ENCODE peak calls at places on chromosome 9, in nine cellular contexts. F is pancreas; G is aorta; H is CD8-positive, alpha-beta T cell; T is mesenchymal stem cell; Y is foreskin keratinocyte; K is Peyer's patch; J is IMR-90; A is hepatocyte. O is an unnamed sample.

GRCh38 chr9:129221979-129222635 is 44.0 kb upstream of the IER5L start:
- DNase-seq in F (no peak), G (no peak), H (no peak), T (no peak), Y (no peak), K (no peak), J (no peak), A (no peak), O (no peak)

GRCh38 chr9:105173306-105173705 is 71.1 kb upstream of the SLC44A1 start:
- DNase-seq in F (no peak), G (no peak), H (no peak), T (no peak), Y (no peak), K (no peak), J (no peak), A (no peak), O (no peak)

GRCh38 chr9:9612270-9612669 is 1000.5 kb downstream of the PTPRD start:
- DNase-seq in F (no peak), G (no peak), H (no peak), T (no peak), Y (no peak), K (peak; percentile 48), J (no peak), A (no peak), O (peak; percentile 24)

GRCh38 chr9:36358486-36358885 is 41.6 kb downstream of the RNF38 start:
- DNase-seq in F (no peak), G (no peak), H (no peak), T (no peak), Y (no peak), K (no peak), J (no peak), A (no peak), O (no peak)

GRCh38 chr9:4555251-4555650 is 65.0 kb downstream of the SLC1A1 start:
- DNase-seq in F (no peak), G (no peak), H (no peak), T (peak; percentile 28), Y (no peak), K (no peak), J (peak; percentile 17), A (no peak), O (no peak)

GRCh38 chr9:116933251-116933650 is 246.1 kb downstream of the TRIM32 start:
- DNase-seq in F (no peak), G (no peak), H (no peak), T (no peak), Y (peak; percentile 72), K (no peak), J (no peak), A (no peak), O (no peak)

GRCh38 chr9:4921449-4921848 is 63.6 kb upstream of the JAK2 start:
- DNase-seq in F (no peak), G (no peak), H (no peak), T (no peak), Y (no peak), K (no peak), J (no peak), A (no peak), O (no peak)

GRCh38 chr9:101495810-101496209 is 37.8 kb upstream of the RNF20 start:
- DNase-seq in F (no peak), G (no peak), H (no peak), T (peak; percentile 87), Y (peak; percentile 38), K (no peak), J (peak; percentile 78), A (no peak), O (no peak)

GRCh38 chr9:91898451-91899433 is 51.3 kb downstream of the ROR2 start:
- DNase-seq in F (peak; percentile 27), G (peak; percentile 49), H (no peak), T (peak; percentile 82), Y (peak; percentile 47), K (no peak), J (peak; percentile 50), A (peak; percentile 58), O (peak; percentile 60)

GRCh38 chr9:13513262-13513661 is 233.8 kb upstream of the MPDZ start:
- DNase-seq in F (no peak), G (no peak), H (no peak), T (no peak), Y (no peak), K (no peak), J (no peak), A (peak; percentile 37), O (no peak)

GRCh38 chr9:108600896-108601295 is 254.9 kb downstream of the ACTL7B start:
- DNase-seq in F (no peak), G (no peak), H (no peak), T (no peak), Y (no peak), K (no peak), J (no peak), A (no peak), O (no peak)

GRCh38 chr9:83584995-83585394 is 37.9 kb upstream of the IDNK start:
- DNase-seq in F (no peak), G (no peak), H (no peak), T (no peak), Y (no peak), K (no peak), J (no peak), A (no peak), O (no peak)

GRCh38 chr9:137757613-137758029 is 120.0 kb upstream of the CACNA1B start:
- DNase-seq in F (no peak), G (no peak), H (no peak), T (peak; percentile 77), Y (peak; percentile 51), K (peak; percentile 73), J (peak; percentile 86), A (no peak), O (no peak)

GRCh38 chr9:112559629-112560413 is 73.2 kb downstream of the KIAA1958 start:
- DNase-seq in F (no peak), G (no peak), H (no peak), T (no peak), Y (no peak), K (no peak), J (no peak), A (no peak), O (no peak)

GRCh38 chr9:112784020-112784788 is 33.6 kb downstream of the SNX30 start:
- DNase-seq in F (no peak), G (no peak), H (no peak), T (peak; percentile 67), Y (peak; percentile 27), K (no peak), J (peak; percentile 59), A (peak; percentile 28), O (no peak)

GRCh38 chr9:136090060-136090735 is 4.9 kb downstream of the NACC2 start:
- DNase-seq in F (no peak), G (peak; percentile 41), H (no peak), T (no peak), Y (no peak), K (no peak), J (no peak), A (no peak), O (no peak)

GRCh38 chr9:136090768-136091581 is 4.1 kb downstream of the NACC2 start:
- DNase-seq in F (no peak), G (peak; percentile 82), H (no peak), T (peak; percentile 7), Y (no peak), K (no peak), J (no peak), A (no peak), O (no peak)

GRCh38 chr9:136092353-136092650 is 2.8 kb downstream of the NACC2 start:
- DNase-seq in F (no peak), G (no peak), H (no peak), T (no peak), Y (no peak), K (no peak), J (no peak), A (no peak), O (no peak)

GRCh38 chr9:136092741-136093140 is 2.3 kb downstream of the NACC2 start:
- DNase-seq in F (no peak), G (no peak), H (no peak), T (no peak), Y (no peak), K (no peak), J (no peak), A (no peak), O (no peak)

GRCh38 chr9:136091582-136092352 is 3.3 kb downstream of the NACC2 start:
- DNase-seq in F (no peak), G (no peak), H (no peak), T (no peak), Y (no peak), K (no peak), J (peak; percentile 20), A (no peak), O (no peak)
- H3K4me1 ChIP-seq in F (no peaks in the 10 kb centered on the region), G (no peaks in the 10 kb centered on the region), H (peaks cover 32% of the 10 kb centered on the region), T (peaks cover 68% of the 10 kb centered on the region), Y (peaks cover 4% of the 10 kb centered on the region), K (peaks cover 10% of the 10 kb centered on the region), J (peaks cover 23% of the 10 kb centered on the region), A (peaks cover 24% of the 10 kb centered on the region), O (no peaks in the 10 kb centered on the region)

GRCh38 chr9:38035873-38036272 is 33.2 kb downstream of the SHB start:
- DNase-seq in F (no peak), G (no peak), H (no peak), T (peak; percentile 91), Y (no peak), K (no peak), J (peak; percentile 90), A (no peak), O (no peak)
- H3K4me1 ChIP-seq in F (peaks cover 18% of the 10 kb centered on the region), G (peaks cover 3% of the 10 kb centered on the region), H (no peaks in the 10 kb centered on the region), T (peaks cover 61% of the 10 kb centered on the region), Y (peaks cover 36% of the 10 kb centered on the region), K (no peaks in the 10 kb centered on the region), J (peaks cover 53% of the 10 kb centered on the region), A (peaks cover 43% of the 10 kb centered on the region), O (peaks cover 2% of the 10 kb centered on the region)

GRCh38 chr9:128065907-128066712 is 1.0 kb downstream of the NAIF1 start:
- DNase-seq in F (peak; percentile 57), G (peak; percentile 60), H (no peak), T (no peak), Y (no peak), K (no peak), J (no peak), A (no peak), O (no peak)
- H3K4me1 ChIP-seq in F (peaks cover 13% of the 10 kb centered on the region), G (peaks cover 2% of the 10 kb centered on the region), H (peaks cover 63% of the 10 kb centered on the region), T (peaks cover 15% of the 10 kb centered on the region), Y (no peaks in the 10 kb centered on the region), K (peaks cover 9% of the 10 kb centered on the region), J (peaks cover 10% of the 10 kb centered on the region), A (peaks cover 22% of the 10 kb centered on the region), O (peaks cover 29% of the 10 kb centered on the region)

GRCh38 chr9:74526215-74526614 is 29.1 kb downstream of the RORB start:
- DNase-seq in F (no peak), G (no peak), H (no peak), T (no peak), Y (no peak), K (no peak), J (no peak), A (no peak), O (no peak)

GRCh38 chr9:74524289-74524688 is 27.2 kb downstream of the RORB start:
- DNase-seq in F (no peak), G (no peak), H (no peak), T (no peak), Y (no peak), K (no peak), J (no peak), A (no peak), O (no peak)

GRCh38 chr9:74533253-74533652 is 36.1 kb downstream of the RORB start:
- DNase-seq in F (no peak), G (no peak), H (no peak), T (no peak), Y (no peak), K (no peak), J (no peak), A (no peak), O (no peak)

GRCh38 chr9:74527718-74528117 is 30.6 kb downstream of the RORB start:
- DNase-seq in F (no peak), G (no peak), H (no peak), T (no peak), Y (no peak), K (no peak), J (no peak), A (no peak), O (no peak)

GRCh38 chr9:74528207-74528606 is 31.1 kb downstream of the RORB start:
- DNase-seq in F (no peak), G (no peak), H (no peak), T (no peak), Y (no peak), K (no peak), J (no peak), A (peak; percentile 4), O (no peak)
- H3K4me1 ChIP-seq in F (no peaks in the 10 kb centered on the region), G (no peaks in the 10 kb centered on the region), H (no peaks in the 10 kb centered on the region), T (no peaks in the 10 kb centered on the region), Y (no peaks in the 10 kb centered on the region), K (no peaks in the 10 kb centered on the region), J (no peaks in the 10 kb centered on the region), A (no peaks in the 10 kb centered on the region), O (no peaks in the 10 kb centered on the region)

O was measured in small intestine.